ENCODE peak calls at places on chromosomes 12 and 14, in ten cellular contexts. One of them, this sample, is unnamed.
A peak's percentile ranks its signal among the peaks of the same experiment; 100 is the strongest.

GRCh38 chr12:724194-724855 is 28.1 kb upstream of the WNK1 start:
- DNase-seq in MM.1S: no peak
- DNase-seq in suprapubic skin: no peak
- DNase-seq in Peyer's patch: no peak
- DNase-seq in PC-3: peak; percentile 58
- DNase-seq in fibroblast of lung: no peak
- DNase-seq in testis: no peak
- DNase-seq in neural progenitor cell: no peak
- DNase-seq in psoas muscle: no peak
- DNase-seq in ovary: no peak
- DNase-seq in this sample: no peak

GRCh38 chr12:22874151-22874550 is 249.2 kb downstream of the ETNK1 start:
- DNase-seq in ovary: no peak
- DNase-seq in fibroblast of lung: no peak
- DNase-seq in suprapubic skin: no peak
- DNase-seq in testis: no peak
- DNase-seq in psoas muscle: no peak
- DNase-seq in neural progenitor cell: no peak
- DNase-seq in Peyer's patch: no peak
- DNase-seq in PC-3: no peak
- DNase-seq in MM.1S: no peak
- DNase-seq in this sample: no peak

GRCh38 chr12:117599849-117600248 is 238.4 kb upstream of the NOS1 start:
- DNase-seq in Peyer's patch: no peak
- DNase-seq in psoas muscle: no peak
- DNase-seq in MM.1S: no peak
- DNase-seq in ovary: no peak
- DNase-seq in PC-3: peak; percentile 58
- DNase-seq in fibroblast of lung: no peak
- DNase-seq in suprapubic skin: no peak
- DNase-seq in testis: no peak
- DNase-seq in neural progenitor cell: no peak
- DNase-seq in this sample: no peak

GRCh38 chr14:23569443-23570151 is 2.0 kb upstream of the AP1G2 start:
- DNase-seq in PC-3: peak; percentile 44
- DNase-seq in psoas muscle: no peak
- DNase-seq in testis: no peak
- DNase-seq in suprapubic skin: no peak
- DNase-seq in fibroblast of lung: no peak
- DNase-seq in ovary: peak; percentile 34
- DNase-seq in neural progenitor cell: peak; percentile 69
- DNase-seq in Peyer's patch: peak; percentile 32
- DNase-seq in MM.1S: no peak
- DNase-seq in this sample: no peak

GRCh38 chr12:95322335-95322734 is 104.7 kb downstream of the VEZT start:
- DNase-seq in psoas muscle: no peak
- DNase-seq in Peyer's patch: no peak
- DNase-seq in suprapubic skin: no peak
- DNase-seq in fibroblast of lung: peak; percentile 54
- DNase-seq in PC-3: no peak
- DNase-seq in MM.1S: no peak
- DNase-seq in testis: no peak
- DNase-seq in neural progenitor cell: no peak
- DNase-seq in ovary: no peak
- DNase-seq in this sample: no peak

GRCh38 chr14:72318648-72319047 is 386.4 kb downstream of the RGS6 start:
- DNase-seq in neural progenitor cell: no peak
- DNase-seq in PC-3: peak; percentile 7
- DNase-seq in psoas muscle: no peak
- DNase-seq in fibroblast of lung: no peak
- DNase-seq in MM.1S: peak; percentile 55
- DNase-seq in ovary: no peak
- DNase-seq in suprapubic skin: no peak
- DNase-seq in testis: no peak
- DNase-seq in Peyer's patch: no peak
- DNase-seq in this sample: no peak

GRCh38 chr12:45773734-45774133 is 44.2 kb downstream of the ARID2 start:
- DNase-seq in neural progenitor cell: no peak
- DNase-seq in suprapubic skin: no peak
- DNase-seq in ovary: no peak
- DNase-seq in fibroblast of lung: no peak
- DNase-seq in MM.1S: no peak
- DNase-seq in PC-3: no peak
- DNase-seq in psoas muscle: no peak
- DNase-seq in testis: no peak
- DNase-seq in Peyer's patch: no peak
- DNase-seq in this sample: no peak

GRCh38 chr14:92886337-92886736 is 36.6 kb upstream of the CHGA start:
- DNase-seq in ovary: no peak
- DNase-seq in suprapubic skin: no peak
- DNase-seq in psoas muscle: no peak
- DNase-seq in MM.1S: no peak
- DNase-seq in PC-3: no peak
- DNase-seq in neural progenitor cell: no peak
- DNase-seq in testis: no peak
- DNase-seq in Peyer's patch: no peak
- DNase-seq in fibroblast of lung: no peak
- DNase-seq in this sample: no peak

GRCh38 chr12:34602213-34602940 is 580.1 kb downstream of the ALG10 start:
- DNase-seq in suprapubic skin: peak; percentile 48
- DNase-seq in fibroblast of lung: no peak
- DNase-seq in MM.1S: no peak
- DNase-seq in psoas muscle: no peak
- DNase-seq in neural progenitor cell: no peak
- DNase-seq in ovary: no peak
- DNase-seq in testis: no peak
- DNase-seq in Peyer's patch: no peak
- DNase-seq in PC-3: no peak
- DNase-seq in this sample: no peak

GRCh38 chr12:116121453-116121871 is 156.0 kb downstream of the MED13L start:
- DNase-seq in ovary: no peak
- DNase-seq in PC-3: no peak
- DNase-seq in neural progenitor cell: no peak
- DNase-seq in Peyer's patch: no peak
- DNase-seq in fibroblast of lung: peak; percentile 78
- DNase-seq in suprapubic skin: no peak
- DNase-seq in MM.1S: no peak
- DNase-seq in psoas muscle: no peak
- DNase-seq in testis: no peak
- DNase-seq in this sample: no peak

GRCh38 chr14:33569844-33570716 is 380.8 kb downstream of the EGLN3 start:
- DNase-seq in ovary: no peak
- DNase-seq in PC-3: peak; percentile 73
- DNase-seq in MM.1S: no peak
- DNase-seq in psoas muscle: no peak
- DNase-seq in testis: no peak
- DNase-seq in Peyer's patch: no peak
- DNase-seq in fibroblast of lung: peak; percentile 44
- DNase-seq in neural progenitor cell: no peak
- DNase-seq in suprapubic skin: no peak
- DNase-seq in this sample: no peak

GRCh38 chr14:65164068-65164824 is 61.9 kb upstream of the MAX start:
- DNase-seq in suprapubic skin: no peak
- DNase-seq in ovary: no peak
- DNase-seq in PC-3: peak; percentile 79
- DNase-seq in psoas muscle: no peak
- DNase-seq in Peyer's patch: no peak
- DNase-seq in fibroblast of lung: peak; percentile 69
- DNase-seq in neural progenitor cell: peak; percentile 65
- DNase-seq in testis: no peak
- DNase-seq in MM.1S: peak; percentile 31
- DNase-seq in this sample: no peak

GRCh38 chr12:96383991-96384390 is 16.2 kb downstream of the CDK17 start:
- DNase-seq in suprapubic skin: no peak
- DNase-seq in testis: no peak
- DNase-seq in MM.1S: no peak
- DNase-seq in PC-3: no peak
- DNase-seq in ovary: no peak
- DNase-seq in Peyer's patch: no peak
- DNase-seq in neural progenitor cell: no peak
- DNase-seq in fibroblast of lung: no peak
- DNase-seq in psoas muscle: no peak
- DNase-seq in this sample: no peak

GRCh38 chr12:57803317-57803893 is 15.1 kb downstream of the AVIL start:
- DNase-seq in psoas muscle: peak; percentile 55
- DNase-seq in PC-3: peak; percentile 60
- DNase-seq in suprapubic skin: no peak
- DNase-seq in MM.1S: peak; percentile 21
- DNase-seq in neural progenitor cell: peak; percentile 66
- DNase-seq in Peyer's patch: peak; percentile 56
- DNase-seq in ovary: peak; percentile 58
- DNase-seq in fibroblast of lung: peak; percentile 58
- DNase-seq in testis: peak; percentile 69
- DNase-seq in this sample: peak; percentile 44

GRCh38 chr14:24273422-24273998 is 2.1 kb upstream of the RABGGTA start:
- DNase-seq in fibroblast of lung: no peak
- DNase-seq in MM.1S: no peak
- DNase-seq in Peyer's patch: no peak
- DNase-seq in suprapubic skin: no peak
- DNase-seq in neural progenitor cell: no peak
- DNase-seq in testis: no peak
- DNase-seq in ovary: no peak
- DNase-seq in PC-3: peak; percentile 16
- DNase-seq in psoas muscle: peak; percentile 13
- DNase-seq in this sample: no peak

GRCh38 chr12:13039557-13039956 is 4.6 kb upstream of the FAM234B start:
- DNase-seq in neural progenitor cell: no peak
- DNase-seq in suprapubic skin: no peak
- DNase-seq in Peyer's patch: peak; percentile 49
- DNase-seq in testis: no peak
- DNase-seq in psoas muscle: no peak
- DNase-seq in PC-3: no peak
- DNase-seq in ovary: no peak
- DNase-seq in MM.1S: no peak
- DNase-seq in fibroblast of lung: no peak
- DNase-seq in this sample: no peak

DNA sequence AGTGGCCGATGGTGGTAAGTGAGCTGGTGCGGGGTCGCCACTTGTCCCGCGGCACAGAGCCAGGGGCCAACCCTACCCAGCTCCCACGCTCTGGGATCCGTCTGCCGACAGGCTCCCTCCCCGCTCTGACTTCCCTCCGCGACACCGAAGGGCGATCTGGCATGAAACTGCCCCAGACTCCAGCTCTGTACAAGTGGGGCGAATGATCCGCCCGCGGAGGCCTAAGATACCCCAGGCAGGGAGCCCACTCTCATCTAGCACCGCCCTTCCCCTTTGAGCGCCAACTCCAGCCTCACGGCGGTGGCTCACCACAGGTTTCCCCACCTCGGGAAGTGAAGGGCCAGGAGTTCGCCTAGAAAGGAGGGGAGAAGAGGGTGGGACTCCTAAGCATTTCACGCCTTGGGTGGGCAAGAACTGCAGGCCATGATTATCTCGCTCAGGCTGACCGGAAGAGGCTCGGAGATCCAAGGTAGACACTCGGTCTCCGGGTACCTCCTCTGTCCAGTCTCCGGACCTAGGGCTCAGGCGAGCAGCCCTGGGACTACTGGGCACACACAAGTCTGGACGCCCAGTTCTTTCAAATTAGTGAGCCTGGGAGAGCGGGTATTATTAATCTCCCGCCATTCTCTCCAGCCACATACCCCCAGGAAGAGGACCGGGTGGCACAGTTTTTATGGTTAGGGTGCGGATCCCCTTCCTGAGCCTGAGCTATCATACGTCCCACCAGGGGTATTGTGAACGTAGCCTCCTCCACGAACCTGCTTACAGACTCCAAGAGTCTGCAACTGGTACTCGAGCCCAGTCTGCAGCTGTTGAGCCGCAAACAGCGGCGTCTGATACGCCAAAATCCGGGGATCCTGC is 849 bp downstream of the WNT1 start:
- DNase-seq in psoas muscle: no peak
- DNase-seq in suprapubic skin: no peak
- DNase-seq in Peyer's patch: no peak
- DNase-seq in PC-3: no peak
- DNase-seq in MM.1S: no peak
- DNase-seq in fibroblast of lung: no peak
- DNase-seq in neural progenitor cell: peak; percentile 30
- DNase-seq in testis: no peak
- DNase-seq in ovary: no peak
- DNase-seq in this sample: no peak
- H3K4me3 ChIP-seq in psoas muscle: peak overlapping the region; percentile 54
- H3K4me3 ChIP-seq in suprapubic skin: peak overlapping the region; percentile 50
- H3K4me3 ChIP-seq in Peyer's patch: peak overlapping the region; percentile 28
- H3K4me3 ChIP-seq in PC-3: peak overlapping the region; percentile 67
- H3K4me3 ChIP-seq in MM.1S: peak overlapping the region; percentile 52
- H3K4me3 ChIP-seq in fibroblast of lung: no peak overlapping the region
- H3K4me3 ChIP-seq in neural progenitor cell: peak overlapping the region; percentile 13
- H3K4me3 ChIP-seq in testis: peak overlapping the region; percentile 2
- H3K4me3 ChIP-seq in ovary: no peak overlapping the region
- H3K4me3 ChIP-seq in this sample: no peak overlapping the region

GRCh38 chr12:20946732-20947131 is 136.2 kb downstream of the SLCO1B3 start:
- DNase-seq in PC-3: peak; percentile 43
- DNase-seq in testis: peak; percentile 54
- DNase-seq in fibroblast of lung: no peak
- DNase-seq in ovary: no peak
- DNase-seq in psoas muscle: no peak
- DNase-seq in neural progenitor cell: peak; percentile 69
- DNase-seq in suprapubic skin: no peak
- DNase-seq in Peyer's patch: peak; percentile 46
- DNase-seq in MM.1S: peak; percentile 36
- DNase-seq in this sample: no peak

GRCh38 chr12:20950248-20950647 is 139.7 kb downstream of the SLCO1B3 start:
- DNase-seq in MM.1S: peak; percentile 61
- DNase-seq in suprapubic skin: no peak
- DNase-seq in PC-3: peak; percentile 58
- DNase-seq in neural progenitor cell: peak; percentile 21
- DNase-seq in psoas muscle: no peak
- DNase-seq in testis: no peak
- DNase-seq in fibroblast of lung: no peak
- DNase-seq in ovary: no peak
- DNase-seq in Peyer's patch: no peak
- DNase-seq in this sample: no peak
- TF ChIP-seq CTCF in MM.1S: peak; percentile 69
- TF ChIP-seq CTCF in suprapubic skin: no peak
- TF ChIP-seq CTCF in PC-3: peak; percentile 64
- TF ChIP-seq CTCF in neural progenitor cell: peak; percentile 55
- TF ChIP-seq CTCF in psoas muscle: no peak
- TF ChIP-seq CTCF in testis: peak; percentile 34
- TF ChIP-seq CTCF in fibroblast of lung: no peak
- TF ChIP-seq CTCF in ovary: no peak
- TF ChIP-seq CTCF in Peyer's patch: peak; percentile 43
- TF ChIP-seq CTCF in this sample: peak; percentile 34

GRCh38 chr14:99748529-99748928 is 44.7 kb upstream of the EML1 start:
- DNase-seq in Peyer's patch: no peak
- DNase-seq in fibroblast of lung: no peak
- DNase-seq in psoas muscle: no peak
- DNase-seq in neural progenitor cell: no peak
- DNase-seq in suprapubic skin: no peak
- DNase-seq in testis: no peak
- DNase-seq in PC-3: no peak
- DNase-seq in ovary: no peak
- DNase-seq in MM.1S: no peak
- DNase-seq in this sample: no peak
- H3K4me1 ChIP-seq in Peyer's patch: no peaks in the 10 kb centered on the region
- H3K4me1 ChIP-seq in fibroblast of lung: peaks cover 43% of the 10 kb centered on the region
- H3K4me1 ChIP-seq in psoas muscle: peaks cover 40% of the 10 kb centered on the region
- H3K4me1 ChIP-seq in neural progenitor cell: peaks cover 15% of the 10 kb centered on the region
- H3K4me1 ChIP-seq in suprapubic skin: peaks cover 61% of the 10 kb centered on the region
- H3K4me1 ChIP-seq in testis: peaks cover 20% of the 10 kb centered on the region
- H3K4me1 ChIP-seq in PC-3: peaks cover 29% of the 10 kb centered on the region
- H3K4me1 ChIP-seq in ovary: peaks cover 20% of the 10 kb centered on the region
- H3K4me1 ChIP-seq in MM.1S: no peaks in the 10 kb centered on the region
- H3K4me1 ChIP-seq in this sample: peaks cover 4% of the 10 kb centered on the region

GRCh38 chr12:65634061-65634460 is 190.2 kb upstream of the HMGA2 start:
- DNase-seq in neural progenitor cell: no peak
- DNase-seq in Peyer's patch: no peak
- DNase-seq in MM.1S: no peak
- DNase-seq in fibroblast of lung: no peak
- DNase-seq in suprapubic skin: no peak
- DNase-seq in ovary: no peak
- DNase-seq in psoas muscle: no peak
- DNase-seq in testis: no peak
- DNase-seq in PC-3: peak; percentile 34
- DNase-seq in this sample: no peak
- H3K4me3 ChIP-seq in neural progenitor cell: no peak overlapping the region
- H3K4me3 ChIP-seq in Peyer's patch: no peak overlapping the region
- H3K4me3 ChIP-seq in MM.1S: no peak overlapping the region
- H3K4me3 ChIP-seq in fibroblast of lung: no peak overlapping the region
- H3K4me3 ChIP-seq in suprapubic skin: no peak overlapping the region
- H3K4me3 ChIP-seq in ovary: no peak overlapping the region
- H3K4me3 ChIP-seq in psoas muscle: no peak overlapping the region
- H3K4me3 ChIP-seq in testis: no peak overlapping the region
- H3K4me3 ChIP-seq in PC-3: no peak overlapping the region
- H3K4me3 ChIP-seq in this sample: no peak overlapping the region